ENCODE peak calls at places on chromosomes 7 and 10, in four cellular contexts. One of them, this sample, is unnamed. For H3K9me3, the result is how much of the 10 kb centered on the place peaks cover.

GRCh38 chr10:130531312-130531711 is 395.1 kb downstream of the GLRX3 start:
- DNase-seq in upper lobe of left lung: no peak
- DNase-seq in stomach: no peak
- DNase-seq in tibial nerve: no peak
- DNase-seq in this sample: no peak

GRCh38 chr10:86285136-86285790 is 81.3 kb downstream of the GRID1 start:
- DNase-seq in stomach: peak
- DNase-seq in upper lobe of left lung: no peak
- DNase-seq in tibial nerve: no peak
- DNase-seq in this sample: no peak

GRCh38 chr7:155267023-155267422 is 30.7 kb upstream of the INSIG1 start:
- DNase-seq in upper lobe of left lung: no peak
- DNase-seq in tibial nerve: no peak
- DNase-seq in stomach: no peak
- DNase-seq in this sample: no peak

GRCh38 chr10:18683427-18683826 is 24.2 kb downstream of the ARL5B start:
- DNase-seq in tibial nerve: no peak
- DNase-seq in upper lobe of left lung: no peak
- DNase-seq in stomach: no peak
- DNase-seq in this sample: no peak

GRCh38 chr7:128343554-128344430 is at the start of gene RBM28:
- DNase-seq in upper lobe of left lung: peak
- DNase-seq in stomach: peak
- DNase-seq in tibial nerve: peak
- DNase-seq in this sample: peak

GRCh38 chr7:41702635-41703371 is at the start of gene INHBA:
- DNase-seq in stomach: no peak
- DNase-seq in upper lobe of left lung: no peak
- DNase-seq in tibial nerve: no peak
- DNase-seq in this sample: no peak

GRCh38 chr7:76358053-76358477 is 726 bp downstream of the YWHAG start:
- DNase-seq in upper lobe of left lung: peak
- DNase-seq in tibial nerve: peak
- DNase-seq in stomach: peak
- DNase-seq in this sample: peak

GRCh38 chr10:51860257-51860656 is 160.9 kb upstream of the CSTF2T start:
- DNase-seq in upper lobe of left lung: no peak
- DNase-seq in stomach: no peak
- DNase-seq in tibial nerve: no peak
- DNase-seq in this sample: no peak

GRCh38 chr10:89207801-89208551 is 859 bp upstream of the CH25H start:
- DNase-seq in tibial nerve: no peak
- DNase-seq in stomach: no peak
- DNase-seq in upper lobe of left lung: peak
- DNase-seq in this sample: peak

GRCh38 chr7:23594879-23595604 is 2.1 kb upstream of the CCDC126 start:
- DNase-seq in upper lobe of left lung: no peak
- DNase-seq in tibial nerve: no peak
- DNase-seq in stomach: no peak
- DNase-seq in this sample: no peak

GRCh38 chr10:1715821-1716220 is 21.5 kb downstream of the ADARB2 start:
- DNase-seq in upper lobe of left lung: no peak
- DNase-seq in stomach: peak
- DNase-seq in tibial nerve: no peak
- DNase-seq in this sample: no peak

GRCh38 chr7:132456418-132456817 is 119.9 kb downstream of the PLXNA4 start:
- DNase-seq in tibial nerve: no peak
- DNase-seq in upper lobe of left lung: no peak
- DNase-seq in stomach: no peak
- DNase-seq in this sample: no peak

GRCh38 chr7:2604608-2605174 is 27.1 kb upstream of the TTYH3 start:
- DNase-seq in stomach: no peak
- DNase-seq in tibial nerve: no peak
- DNase-seq in upper lobe of left lung: no peak
- DNase-seq in this sample: no peak

GRCh38 chr10:79242620-79243152 is 104.6 kb upstream of the PPIF start:
- DNase-seq in stomach: peak
- DNase-seq in tibial nerve: peak
- DNase-seq in upper lobe of left lung: peak
- DNase-seq in this sample: peak

GRCh38 chr7:57398548-57398947 is 51.4 kb upstream of the ZNF716 start:
- DNase-seq in tibial nerve: no peak
- DNase-seq in upper lobe of left lung: no peak
- DNase-seq in stomach: no peak
- DNase-seq in this sample: no peak
- H3K9me3 ChIP-seq in tibial nerve: half or more
- H3K9me3 ChIP-seq in upper lobe of left lung: half or more
- H3K9me3 ChIP-seq in stomach: half or more
- H3K9me3 ChIP-seq in this sample: under half

DNA sequence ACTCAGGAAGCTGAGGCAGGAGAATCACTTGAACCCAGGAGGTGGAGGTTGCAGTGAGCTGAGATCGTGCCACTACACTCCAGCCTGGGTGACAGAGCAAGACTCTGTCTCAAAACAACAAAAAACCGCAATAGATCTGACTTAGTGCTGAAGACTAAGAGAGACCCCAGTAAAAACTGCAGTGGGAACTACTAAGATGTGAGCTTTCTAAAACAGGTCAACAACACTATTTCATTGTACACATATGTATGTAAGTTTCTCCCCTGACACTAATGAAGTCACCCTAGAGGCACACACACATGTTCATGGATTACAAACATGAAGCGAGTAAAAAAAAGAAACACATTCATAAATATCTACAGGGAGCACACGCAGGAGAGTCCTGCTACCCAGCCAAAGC is 68.3 kb downstream of the PDE1C start:
- DNase-seq in stomach: no peak
- DNase-seq in upper lobe of left lung: no peak
- DNase-seq in tibial nerve: no peak
- DNase-seq in this sample: no peak
- TF ChIP-seq EP300 in stomach: no peak
- TF ChIP-seq EP300 in upper lobe of left lung: no peak
- TF ChIP-seq EP300 in tibial nerve: no peak
- TF ChIP-seq EP300 in this sample: no peak

GRCh38 chr10:71431945-71432905 is 35.5 kb downstream of the CDH23 start:
- DNase-seq in stomach: peak
- DNase-seq in tibial nerve: no peak
- DNase-seq in upper lobe of left lung: peak
- DNase-seq in this sample: peak
- TF ChIP-seq CTCF in stomach: no peak
- TF ChIP-seq CTCF in tibial nerve: no peak
- TF ChIP-seq CTCF in upper lobe of left lung: no peak
- TF ChIP-seq CTCF in this sample: no peak

GRCh38 chr7:152869041-152869676 is 109.6 kb downstream of the ACTR3B start:
- DNase-seq in upper lobe of left lung: no peak
- DNase-seq in tibial nerve: no peak
- DNase-seq in stomach: no peak
- DNase-seq in this sample: no peak

GRCh38 chr7:152866791-152867481 is 107.4 kb downstream of the ACTR3B start:
- DNase-seq in tibial nerve: no peak
- DNase-seq in stomach: peak
- DNase-seq in upper lobe of left lung: no peak
- DNase-seq in this sample: no peak

GRCh38 chr7:152866125-152866524 is 106.6 kb downstream of the ACTR3B start:
- DNase-seq in tibial nerve: no peak
- DNase-seq in upper lobe of left lung: no peak
- DNase-seq in stomach: no peak
- DNase-seq in this sample: no peak

GRCh38 chr7:152868122-152869040 is 108.8 kb downstream of the ACTR3B start:
- DNase-seq in stomach: no peak
- DNase-seq in upper lobe of left lung: no peak
- DNase-seq in tibial nerve: no peak
- DNase-seq in this sample: no peak

GRCh38 chr7:152867482-152867833 is 107.9 kb downstream of the ACTR3B start:
- DNase-seq in upper lobe of left lung: no peak
- DNase-seq in stomach: no peak
- DNase-seq in tibial nerve: no peak
- DNase-seq in this sample: no peak
- H3K9me3 ChIP-seq in upper lobe of left lung: under half
- H3K9me3 ChIP-seq in stomach: under half
- H3K9me3 ChIP-seq in tibial nerve: under half
- H3K9me3 ChIP-seq in this sample: under half

DNA sequence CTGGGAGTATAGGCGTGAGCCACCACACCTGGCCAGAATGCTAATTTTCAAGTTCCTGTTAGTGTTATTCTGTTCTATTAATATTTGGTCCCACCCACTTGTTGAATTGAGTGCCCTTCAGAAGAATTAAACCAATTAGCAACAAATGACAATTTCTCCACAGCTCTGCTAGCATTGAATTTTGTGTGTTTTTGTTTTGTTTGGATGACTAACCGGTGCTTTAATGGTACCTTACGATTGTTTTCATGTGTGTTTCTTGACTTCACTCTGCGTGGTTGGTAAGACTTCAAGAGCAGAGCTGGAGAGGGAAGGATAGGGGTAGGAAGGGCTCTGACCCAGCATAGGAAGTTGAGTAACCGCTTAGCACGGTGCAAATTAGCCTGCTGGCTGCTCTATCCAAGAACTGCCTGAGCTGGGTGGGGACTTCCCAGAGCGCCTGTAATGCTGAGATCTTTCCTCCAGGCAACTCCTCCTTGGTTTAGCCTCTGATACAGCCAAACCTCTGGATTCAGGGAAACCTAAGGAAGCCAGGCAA is 4.6 kb downstream of the ARPC1B start:
- DNase-seq in tibial nerve: peak
- DNase-seq in upper lobe of left lung: peak
- DNase-seq in stomach: peak
- DNase-seq in this sample: peak
- TF ChIP-seq EP300 in tibial nerve: peak
- TF ChIP-seq EP300 in upper lobe of left lung: no peak
- TF ChIP-seq EP300 in stomach: no peak
- TF ChIP-seq EP300 in this sample: no peak

GRCh38 chr7:140983802-140984201 is 30.9 kb downstream of the MRPS33 start:
- DNase-seq in tibial nerve: no peak
- DNase-seq in stomach: no peak
- DNase-seq in upper lobe of left lung: no peak
- DNase-seq in this sample: no peak
- TF ChIP-seq CTCF in tibial nerve: no peak
- TF ChIP-seq CTCF in stomach: no peak
- TF ChIP-seq CTCF in upper lobe of left lung: no peak
- TF ChIP-seq CTCF in this sample: no peak

GRCh38 chr7:157501576-157501975 is 164.8 kb downstream of the DNAJB6 start:
- DNase-seq in upper lobe of left lung: no peak
- DNase-seq in tibial nerve: no peak
- DNase-seq in stomach: peak
- DNase-seq in this sample: no peak

GRCh38 chr7:157499835-157500153 is 163.0 kb downstream of the DNAJB6 start:
- DNase-seq in stomach: peak
- DNase-seq in upper lobe of left lung: no peak
- DNase-seq in tibial nerve: no peak
- DNase-seq in this sample: no peak

GRCh38 chr7:157503229-157503628 is 166.4 kb downstream of the DNAJB6 start:
- DNase-seq in tibial nerve: no peak
- DNase-seq in upper lobe of left lung: no peak
- DNase-seq in stomach: peak
- DNase-seq in this sample: no peak

GRCh38 chr7:157500171-157500960 is 163.6 kb downstream of the DNAJB6 start:
- DNase-seq in tibial nerve: no peak
- DNase-seq in stomach: peak
- DNase-seq in upper lobe of left lung: no peak
- DNase-seq in this sample: no peak

GRCh38 chr7:157502701-157503111 is 165.9 kb downstream of the DNAJB6 start:
- DNase-seq in stomach: peak
- DNase-seq in upper lobe of left lung: peak
- DNase-seq in tibial nerve: no peak
- DNase-seq in this sample: no peak
- H3K9me3 ChIP-seq in stomach: under half
- H3K9me3 ChIP-seq in upper lobe of left lung: under half
- H3K9me3 ChIP-seq in tibial nerve: under half
- H3K9me3 ChIP-seq in this sample: under half

GRCh38 chr7:81873559-81873958 is 103.7 kb upstream of the HGF start:
- DNase-seq in tibial nerve: no peak
- DNase-seq in upper lobe of left lung: no peak
- DNase-seq in stomach: no peak
- DNase-seq in this sample: no peak
- TF ChIP-seq EP300 in tibial nerve: no peak
- TF ChIP-seq EP300 in upper lobe of left lung: no peak
- TF ChIP-seq EP300 in stomach: no peak
- TF ChIP-seq EP300 in this sample: no peak

DNA sequence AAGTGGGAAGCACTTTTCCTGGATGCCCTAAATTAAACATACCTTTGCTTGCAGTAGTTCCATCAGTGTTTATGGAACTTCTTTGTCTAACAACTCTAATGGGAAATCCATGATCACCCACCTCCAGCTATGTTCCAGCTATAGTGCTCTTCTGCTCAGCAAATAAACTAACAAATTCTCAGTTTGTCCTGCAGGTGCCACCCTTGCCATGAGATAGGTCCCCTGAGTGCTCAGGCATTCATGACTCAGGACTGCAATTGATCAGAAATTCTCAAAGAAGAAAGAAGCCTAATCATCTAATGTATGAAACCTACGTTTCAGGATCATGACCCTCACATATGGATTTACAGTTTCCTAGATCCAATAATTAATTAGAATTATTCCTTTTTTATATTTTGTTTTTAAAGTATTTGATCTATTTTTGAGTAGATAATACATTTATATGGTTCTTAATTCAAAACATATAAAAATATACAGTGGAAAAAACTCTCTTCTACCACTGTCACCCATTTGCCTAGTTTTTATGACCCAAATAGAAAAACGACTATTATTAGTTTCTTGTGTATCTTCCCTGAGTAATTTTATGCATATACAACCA is 48.7 kb upstream of the DYNC1I1 start:
- DNase-seq in tibial nerve: no peak
- DNase-seq in upper lobe of left lung: no peak
- DNase-seq in stomach: no peak
- DNase-seq in this sample: peak
- TF ChIP-seq CTCF in tibial nerve: no peak
- TF ChIP-seq CTCF in upper lobe of left lung: no peak
- TF ChIP-seq CTCF in stomach: no peak
- TF ChIP-seq CTCF in this sample: peak